ENCODE peak calls at places on chromosomes 16 and 17, in six cellular contexts. M is tibial nerve, W is stomach, R is suprapubic skin, V is transverse colon, A is SK-N-SH. P is an unnamed sample.
A peak's percentile ranks its signal among the peaks of the same experiment; 100 is the strongest.

GRCh38 chr17:61789872-61790271 is 73.5 kb downstream of the BRIP1 start:
- DNase-seq in M (no peak), W (no peak), R (no peak), V (no peak), A (no peak), P (no peak)

GRCh38 chr16:58393138-58393504 is 850 bp downstream of the GINS3 start:
- DNase-seq in M (no peak), W (no peak), R (no peak), V (no peak), A (peak; percentile 49), P (no peak)

GRCh38 chr16:13779676-13780075 is 140.3 kb upstream of the ERCC4 start:
- DNase-seq in M (no peak), W (no peak), R (no peak), V (no peak), A (no peak), P (no peak)

GRCh38 chr17:47232465-47232864 is 21.2 kb upstream of the ITGB3 start:
- DNase-seq in M (no peak), W (no peak), R (no peak), V (no peak), A (no peak), P (no peak)

GRCh38 chr17:78414178-78415162 is 36.0 kb downstream of the PGS1 start:
- DNase-seq in M (no peak), W (no peak), R (no peak), V (no peak), A (no peak), P (no peak)

GRCh38 chr16:55577888-55578287 is 11.4 kb downstream of the CAPNS2 start:
- DNase-seq in M (no peak), W (no peak), R (no peak), V (no peak), A (no peak), P (no peak)

GRCh38 chr16:3607634-3608033 is 3.8 kb downstream of the SLX4 start:
- DNase-seq in M (no peak), W (no peak), R (no peak), V (no peak), A (no peak), P (no peak)

GRCh38 chr16:70569752-70570151 is 46.1 kb downstream of the SF3B3 start:
- DNase-seq in M (no peak), W (no peak), R (no peak), V (no peak), A (no peak), P (no peak)

GRCh38 chr16:11165349-11165748 is 90.7 kb downstream of the SOCS1 start:
- DNase-seq in M (no peak), W (no peak), R (no peak), V (no peak), A (no peak), P (no peak)
- H3K27ac ChIP-seq in M (no peak overlapping the region), W (no peak overlapping the region), R (no peak overlapping the region), V (no peak overlapping the region), A (no peak overlapping the region), P (no peak overlapping the region)

GRCh38 chr17:79541451-79541850 is 69.4 kb downstream of the RBFOX3 start:
- DNase-seq in M (no peak), W (no peak), R (no peak), V (no peak), A (no peak), P (no peak)
- TF ChIP-seq EP300 in M (no peak), W (no peak), R (no peak), V (no peak), A (no peak), P (no peak)

DNA sequence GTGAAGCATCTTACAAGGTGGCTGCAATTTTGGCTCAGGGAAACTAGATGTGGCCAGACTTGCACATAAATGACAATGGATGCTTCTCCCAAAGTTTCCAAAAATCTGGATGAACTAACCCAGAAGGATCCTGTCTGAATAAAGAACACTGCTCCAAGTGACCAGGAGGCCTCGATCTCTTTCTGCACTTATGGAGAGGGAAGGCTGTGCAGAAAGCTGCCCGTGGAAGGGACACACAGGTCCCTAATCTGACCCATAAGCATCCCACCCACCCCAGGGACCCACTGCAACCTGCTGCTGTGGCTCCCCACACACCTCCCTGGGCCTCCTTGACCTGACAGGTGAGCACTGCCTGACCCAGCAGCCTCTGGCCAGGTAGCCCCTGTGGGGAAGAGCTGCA is 74.6 kb upstream of the SEC14L1 start:
- DNase-seq in M (no peak), W (no peak), R (no peak), V (no peak), A (no peak), P (no peak)
- H3K36me3 ChIP-seq in M (no peaks in the 10 kb centered on the region), W (no peaks in the 10 kb centered on the region), R (no peaks in the 10 kb centered on the region), V (no peaks in the 10 kb centered on the region), A (no peaks in the 10 kb centered on the region), P (no peaks in the 10 kb centered on the region)

GRCh38 chr17:48545539-48545938 is 630 bp upstream of the HOXB2 start:
- DNase-seq in M (no peak), W (no peak), R (no peak), V (no peak), A (no peak), P (no peak)

GRCh38 chr17:48547839-48548686 is 3.2 kb upstream of the HOXB2 start:
- DNase-seq in M (no peak), W (no peak), R (no peak), V (no peak), A (no peak), P (no peak)

GRCh38 chr17:48545022-48545376 is at the start of gene HOXB2:
- DNase-seq in M (no peak), W (no peak), R (no peak), V (no peak), A (no peak), P (no peak)

GRCh38 chr17:48546924-48547838 is 2.3 kb upstream of the HOXB2 start:
- DNase-seq in M (no peak), W (no peak), R (no peak), V (no peak), A (no peak), P (no peak)

DNA sequence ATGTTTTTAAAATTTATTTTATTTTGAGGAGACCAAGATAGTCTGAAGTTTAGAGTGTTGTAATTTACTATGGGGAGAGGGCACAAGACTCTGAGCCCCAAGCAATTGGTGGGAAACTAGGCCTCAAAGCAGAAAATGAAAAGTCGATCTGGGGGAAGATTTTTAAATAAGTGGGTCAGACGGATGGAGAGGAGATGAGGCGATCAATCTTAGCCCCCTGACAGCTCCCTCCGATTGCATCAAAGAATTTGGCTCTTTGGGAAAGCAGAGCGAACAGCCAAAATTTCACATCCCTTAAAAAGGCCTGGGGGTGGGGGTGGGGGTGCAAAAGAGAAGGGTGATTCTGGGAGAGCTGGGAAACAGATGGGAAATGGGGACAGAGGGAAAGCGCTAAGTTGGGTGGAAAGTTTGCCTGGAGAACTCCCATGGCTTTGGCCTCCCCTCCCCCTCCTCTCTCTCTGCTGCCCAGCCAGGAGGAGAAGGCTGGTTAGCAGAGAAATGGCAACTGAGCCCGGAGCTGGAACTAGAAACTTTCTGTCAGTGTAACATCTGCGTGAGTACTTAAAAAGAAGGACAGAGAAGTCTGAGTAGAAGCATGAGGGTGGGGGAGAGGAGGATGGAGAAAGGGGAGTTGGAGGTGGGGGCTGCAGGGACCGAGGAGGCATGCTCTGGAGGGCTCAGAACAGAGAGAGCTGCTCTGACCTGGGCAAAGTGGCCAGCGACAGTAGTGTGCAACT is 1.4 kb upstream of the HOXB2 start:
- DNase-seq in M (no peak), W (no peak), R (no peak), V (no peak), A (no peak), P (no peak)
- H3K27ac ChIP-seq in M (peak overlapping the region; percentile 89), W (peak overlapping the region; percentile 95), R (peak overlapping the region; percentile 80), V (peak overlapping the region; percentile 94), A (no peak overlapping the region), P (no peak overlapping the region)

DNA sequence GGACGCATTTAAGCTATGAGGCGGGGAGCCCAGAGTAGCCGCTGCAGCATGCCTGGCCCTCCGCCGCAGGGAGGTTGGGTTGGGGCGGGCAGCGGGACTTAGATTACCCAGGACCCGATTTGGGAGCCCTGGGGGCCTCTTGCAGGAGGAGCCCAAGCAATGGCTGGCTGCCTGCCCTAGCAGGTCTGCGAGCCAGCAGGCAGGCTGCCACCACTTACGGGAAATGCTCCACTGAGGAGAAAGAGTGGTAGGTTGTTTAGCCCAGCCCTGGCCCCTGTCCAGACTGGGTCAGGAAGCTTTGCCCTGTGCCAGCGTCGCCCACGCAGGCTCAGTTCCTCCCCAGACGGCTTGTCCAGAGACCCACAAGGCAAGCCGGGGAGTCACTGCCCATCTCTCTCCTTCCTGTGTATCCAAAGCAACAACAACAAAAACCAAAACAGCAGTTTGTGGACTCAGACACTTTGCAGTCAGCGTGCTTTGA is 10.3 kb upstream of the TVP23A start:
- DNase-seq in M (peak; percentile 83), W (peak; percentile 97), R (peak; percentile 93), V (peak; percentile 86), A (peak; percentile 82), P (peak; percentile 91)
- TF ChIP-seq EP300 in M (peak; percentile 51), W (peak; percentile 79), R (no peak), V (peak; percentile 22), A (peak; percentile 50), P (peak; percentile 69)

DNA sequence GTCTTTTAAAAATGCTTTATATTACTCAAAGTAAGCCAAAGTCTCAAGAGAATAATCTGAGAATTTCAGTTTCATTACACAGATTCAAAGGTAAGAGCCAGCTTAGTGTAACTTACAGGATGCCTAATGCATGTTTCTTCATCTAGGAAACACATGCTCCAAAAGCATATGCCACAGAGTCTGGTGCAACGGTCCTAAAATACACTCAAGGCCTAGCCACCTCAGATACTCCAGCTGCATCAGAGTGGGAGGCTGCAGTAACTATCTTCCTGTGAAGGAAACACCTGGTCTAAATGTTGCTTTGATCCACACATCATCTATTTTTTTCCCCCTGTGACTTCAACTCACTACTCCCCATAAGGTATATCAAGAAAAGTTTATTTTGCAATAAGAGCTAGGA is 51.6 kb upstream of the CORO6 start:
- DNase-seq in M (no peak), W (no peak), R (no peak), V (no peak), A (no peak), P (no peak)
- H3K36me3 ChIP-seq in M (no peaks in the 10 kb centered on the region), W (peaks cover 80% of the 10 kb centered on the region), R (peaks cover 31% of the 10 kb centered on the region), V (peaks cover 9% of the 10 kb centered on the region), A (peaks cover 34% of the 10 kb centered on the region), P (no peaks in the 10 kb centered on the region)